ENCODE peak calls at places on chromosomes 12 and 14, in six cellular contexts. C, J, H, Z, B and T are unnamed samples.

GRCh38 chr14:48616941-48617340 is 941.5 kb upstream of the MDGA2 start:
- DNase-seq in C (no peak), J (no peak), H (no peak), Z (no peak), B (no peak), T (no peak)

GRCh38 chr12:131615316-131616053 is 95.4 kb upstream of the SFSWAP start:
- DNase-seq in C (no peak), J (no peak), H (no peak), Z (no peak), B (no peak), T (no peak)

GRCh38 chr12:76288218-76288617 is 60.0 kb downstream of the BBS10 start:
- DNase-seq in C (no peak), J (no peak), H (no peak), Z (no peak), B (no peak), T (no peak)

GRCh38 chr12:43988838-43989560 is 153.1 kb downstream of the TMEM117 start:
- DNase-seq in C (no peak), J (no peak), H (no peak), Z (no peak), B (peak; percentile 11), T (no peak)

GRCh38 chr12:52278931-52279682 is 4.7 kb downstream of the KRT86 start:
- DNase-seq in C (peak; percentile 85), J (peak; percentile 87), H (peak; percentile 57), Z (peak; percentile 89), B (peak; percentile 90), T (peak; percentile 78)

GRCh38 chr12:896031-896430 is 53.5 kb downstream of the RAD52 start:
- DNase-seq in C (no peak), J (no peak), H (no peak), Z (no peak), B (no peak), T (no peak)

GRCh38 chr14:104434214-104435076 is 145.1 kb upstream of the C14orf180 start:
- DNase-seq in C (peak; percentile 21), J (no peak), H (no peak), Z (no peak), B (peak; percentile 24), T (no peak)

GRCh38 chr14:59333668-59334067 is 131.5 kb downstream of the GPR135 start:
- DNase-seq in C (no peak), J (no peak), H (no peak), Z (no peak), B (no peak), T (no peak)

GRCh38 chr12:62866451-62867082 is 68.4 kb downstream of the PPM1H start:
- DNase-seq in C (no peak), J (peak; percentile 59), H (no peak), Z (peak; percentile 10), B (no peak), T (no peak)

GRCh38 chr12:117936722-117937484 is 31.9 kb downstream of the KSR2 start:
- DNase-seq in C (no peak), J (no peak), H (no peak), Z (no peak), B (no peak), T (no peak)

GRCh38 chr12:88011755-88012154 is 17.4 kb downstream of the C12orf50 start:
- DNase-seq in C (no peak), J (no peak), H (no peak), Z (no peak), B (no peak), T (no peak)

GRCh38 chr12:108117163-108117849 is 11.8 kb upstream of the WSCD2 start:
- DNase-seq in C (no peak), J (no peak), H (no peak), Z (no peak), B (no peak), T (no peak)

GRCh38 chr14:54867011-54867410 is 35.6 kb downstream of the GCH1 start:
- DNase-seq in C (no peak), J (no peak), H (no peak), Z (no peak), B (no peak), T (no peak)

DNA sequence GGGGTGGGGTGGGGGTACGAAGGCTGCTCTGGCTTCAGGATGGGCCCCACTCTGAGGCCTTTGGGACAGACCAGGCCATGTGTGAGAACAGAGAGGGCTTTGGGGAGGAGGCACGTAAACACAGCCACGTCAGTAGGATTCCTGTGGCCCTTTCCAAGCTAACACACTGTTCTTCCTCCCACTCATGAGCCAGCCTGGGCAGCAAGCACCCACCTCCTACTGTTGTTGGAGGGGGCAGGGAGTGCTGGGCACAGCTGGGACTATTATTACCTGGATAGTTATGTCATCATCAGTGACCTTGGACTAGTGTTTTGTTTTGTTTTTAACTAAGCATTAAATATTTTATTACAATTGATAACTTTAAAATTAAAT is 5.3 kb downstream of the CHGA start:
- DNase-seq in C (no peak), J (no peak), H (no peak), Z (no peak), B (no peak), T (no peak)
- TF ChIP-seq CTCF in C (no peak), J (no peak), H (no peak), Z (no peak), B (no peak), T (no peak)

DNA sequence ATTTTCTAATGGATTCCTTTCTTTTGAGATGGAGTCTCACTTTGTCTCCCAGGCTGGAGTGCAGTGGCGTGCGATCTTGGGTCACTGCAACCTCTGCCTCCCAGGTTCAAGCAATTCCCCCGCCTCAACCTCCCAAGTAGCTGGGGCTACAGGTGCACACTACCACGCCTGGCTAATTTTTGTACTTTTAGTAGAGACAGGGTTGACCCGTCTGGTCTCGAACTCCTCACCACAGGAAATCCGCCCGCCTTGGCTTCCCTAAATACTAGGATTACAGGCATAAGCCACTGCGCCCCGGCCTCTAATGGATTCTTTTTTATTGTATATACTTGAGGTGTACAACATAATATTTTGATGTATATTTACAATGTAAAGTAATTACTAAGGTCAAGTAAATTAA is 140.1 kb upstream of the SLCO1C1 start:
- DNase-seq in C (no peak), J (no peak), H (no peak), Z (no peak), B (no peak), T (no peak)
- TF ChIP-seq CTCF in C (no peak), J (no peak), H (no peak), Z (no peak), B (no peak), T (no peak)

DNA sequence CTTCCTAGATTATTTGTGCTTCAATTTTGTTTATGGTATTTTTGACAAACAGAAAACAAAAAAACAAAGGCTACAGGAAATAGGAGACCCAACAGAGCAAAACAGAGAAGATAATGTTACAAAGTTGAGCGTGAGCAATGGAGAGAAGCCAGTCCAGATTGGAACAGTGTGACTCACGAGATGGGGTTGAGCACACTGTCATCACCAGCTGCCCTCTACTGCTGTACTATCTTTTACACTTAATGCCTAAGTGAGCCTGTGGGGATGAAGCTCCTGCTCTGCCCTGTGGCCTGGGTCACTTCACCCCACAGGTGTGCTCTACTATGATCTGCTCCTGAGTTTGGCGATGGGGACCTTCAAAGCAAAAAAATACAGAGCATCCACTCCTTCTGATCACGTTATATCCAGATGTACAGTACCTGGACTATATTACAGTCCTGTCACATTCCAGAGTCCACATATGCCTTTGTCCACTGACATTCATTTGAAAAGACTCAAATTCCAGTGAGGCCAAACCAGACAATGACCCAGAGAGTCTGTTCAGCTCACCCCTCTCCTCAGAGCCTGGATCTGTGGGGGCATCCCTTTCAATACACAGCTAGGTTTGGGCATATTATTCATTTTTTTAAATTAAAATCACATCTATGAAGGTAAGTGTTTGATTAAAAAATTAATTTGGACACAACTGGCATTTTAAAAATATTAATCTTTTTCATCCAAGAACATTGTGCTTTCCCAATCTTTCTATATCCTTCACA is 4.4 kb downstream of the IPO8 start:
- DNase-seq in C (no peak), J (no peak), H (no peak), Z (no peak), B (no peak), T (no peak)
- TF ChIP-seq CTCF in C (no peak), J (no peak), H (no peak), Z (no peak), B (no peak), T (no peak)

DNA sequence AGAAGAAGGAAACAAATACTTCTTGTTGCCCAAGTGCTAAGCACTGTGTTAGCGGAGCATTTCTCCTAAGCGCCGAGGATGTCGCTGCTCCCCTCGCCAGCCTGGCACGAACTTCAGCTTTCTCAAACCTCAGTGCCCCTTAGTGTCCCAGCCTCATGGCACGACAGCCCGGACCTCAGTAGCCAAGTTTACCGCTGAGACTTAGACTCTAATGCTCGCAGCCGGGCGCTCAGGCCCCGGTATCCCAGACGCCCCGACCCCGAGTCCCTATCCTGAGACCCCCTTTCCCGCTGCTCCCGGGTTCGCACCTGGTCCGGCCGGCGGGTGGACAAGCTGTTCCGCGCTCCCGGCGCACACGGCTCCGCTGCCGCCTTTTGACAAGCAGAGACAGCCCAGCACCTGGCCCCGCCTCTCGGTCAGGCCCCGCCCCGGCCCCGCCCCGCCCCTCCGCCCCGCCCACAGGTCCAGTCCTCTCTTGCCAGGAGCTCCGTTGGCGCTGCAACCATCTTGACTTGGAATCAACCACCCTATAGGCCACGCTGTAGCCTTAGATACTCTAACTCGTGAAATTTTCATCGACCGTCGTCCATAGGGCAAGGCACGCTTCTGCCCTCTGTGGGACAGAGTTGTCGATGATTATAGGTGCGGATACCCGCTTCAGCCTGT is at the start of gene VDR:
- DNase-seq in C (peak; percentile 83), J (peak; percentile 69), H (peak; percentile 87), Z (peak; percentile 78), B (peak; percentile 92), T (peak; percentile 81)
- TF ChIP-seq CTCF in C (no peak), J (no peak), H (no peak), Z (no peak), B (peak; percentile 18), T (peak; percentile 31)

DNA sequence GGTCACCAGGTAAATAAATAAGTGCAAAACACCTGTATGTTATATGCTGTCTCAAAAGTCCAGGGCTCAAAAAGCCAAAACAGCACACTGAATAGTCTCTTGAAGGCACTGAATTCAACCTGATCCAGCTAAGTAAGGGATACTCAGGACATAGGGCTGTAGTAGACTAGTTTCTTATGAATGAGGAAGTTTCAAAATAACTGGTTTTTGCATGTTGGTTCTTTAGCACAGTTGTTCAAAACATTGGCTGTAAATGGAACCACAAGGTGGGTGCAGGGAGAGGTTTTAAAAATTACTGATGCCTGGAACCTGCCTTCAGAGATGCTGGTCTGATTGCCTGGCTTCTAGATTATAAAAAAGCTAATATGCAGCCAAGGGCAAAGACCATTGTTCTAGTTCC is 34.1 kb downstream of the NDUFA12 start:
- DNase-seq in C (no peak), J (no peak), H (no peak), Z (no peak), B (no peak), T (no peak)
- TF ChIP-seq CTCF in C (no peak), J (no peak), H (no peak), Z (no peak), B (no peak), T (no peak)